ENCODE peak calls at places on chromosomes 13 and 19, in seven cellular contexts. B is adipocyte, F is AG10803, S is bronchial epithelial cell, U is fibroblast of lung, A is breast epithelium, G is uterus. X is an unnamed sample.

GRCh38 chr13:31755803-31756212 is 16.5 kb downstream of the RXFP2 start:
- DNase-seq in A (no peak), U (peak; percentile 57), S (no peak), F (peak; percentile 89), B (peak; percentile 31), G (no peak), X (no peak)

GRCh38 chr19:33676999-33677665 is 55.4 kb downstream of the CHST8 start:
- DNase-seq in F (no peak), S (no peak), G (no peak), B (no peak), A (no peak), U (no peak), X (no peak)

GRCh38 chr13:22761709-22762108 is 419.1 kb upstream of the SGCG start:
- DNase-seq in F (no peak), G (no peak), S (no peak), A (no peak), U (no peak), B (no peak), X (no peak)

GRCh38 chr13:76991432-76991795 is 467 bp upstream of the CLN5 start:
- DNase-seq in G (no peak), U (no peak), A (peak; percentile 46), B (no peak), S (peak; percentile 7), F (no peak), X (no peak)

GRCh38 chr19:7550987-7551761 is 15.7 kb downstream of the PNPLA6 start:
- DNase-seq in S (peak; percentile 54), F (no peak), G (peak; percentile 56), B (peak; percentile 22), U (peak; percentile 52), A (peak; percentile 76), X (no peak)

GRCh38 chr13:113834496-113835200 is 29.2 kb downstream of the GAS6 start:
- DNase-seq in A (no peak), S (no peak), G (no peak), U (no peak), F (no peak), B (no peak), X (no peak)

GRCh38 chr19:35468637-35469036 is 20.6 kb downstream of the FFAR2 start:
- DNase-seq in S (peak; percentile 39), U (peak; percentile 34), F (peak; percentile 25), A (no peak), G (no peak), B (peak; percentile 16), X (peak; percentile 46)

GRCh38 chr13:47287291-47287751 is 390.5 kb upstream of the HTR2A start:
- DNase-seq in F (peak; percentile 61), B (peak; percentile 14), A (no peak), S (no peak), U (peak; percentile 37), G (no peak), X (no peak)

GRCh38 chr13:89822467-89822866 is 1525.0 kb upstream of the MIR17HG start:
- DNase-seq in G (no peak), A (no peak), B (no peak), U (no peak), S (no peak), F (no peak), X (no peak)

GRCh38 chr19:3697671-3698385 is 2.4 kb downstream of the PIP5K1C start:
- DNase-seq in B (no peak), S (no peak), U (no peak), G (no peak), A (no peak), F (no peak), X (no peak)

GRCh38 chr13:64397699-64398098 is 2832.4 kb downstream of the PCDH9 start:
- DNase-seq in B (peak; percentile 15), A (no peak), G (no peak), F (peak; percentile 4), U (peak; percentile 3), S (no peak), X (no peak)

GRCh38 chr13:91399189-91400093 is 1.0 kb downstream of the GPC5 start:
- DNase-seq in B (no peak), U (no peak), S (no peak), F (no peak), A (no peak), G (no peak), X (no peak)

GRCh38 chr19:38769635-38770211 is 3.6 kb downstream of the LGALS7 start:
- DNase-seq in S (peak; percentile 68), A (peak; percentile 84), B (peak; percentile 77), F (peak; percentile 69), G (peak; percentile 84), U (peak; percentile 71), X (peak; percentile 11)

GRCh38 chr19:18798384-18799352 is 7.6 kb upstream of the COMP start:
- DNase-seq in A (no peak), F (no peak), U (no peak), S (no peak), B (no peak), G (no peak), X (no peak)

GRCh38 chr19:49718511-49718910 is 27.6 kb downstream of the CPT1C start:
- DNase-seq in G (no peak), S (no peak), B (peak; percentile 24), A (no peak), F (peak; percentile 28), U (peak; percentile 60), X (no peak)

GRCh38 chr19:55670280-55671053 is 4.6 kb upstream of the EPN1 start:
- DNase-seq in U (no peak), F (peak; percentile 9), B (no peak), G (no peak), S (no peak), A (no peak), X (no peak)

GRCh38 chr19:18150776-18151624 is 2.0 kb upstream of the PIK3R2 start:
- DNase-seq in B (no peak), U (no peak), G (no peak), A (no peak), F (no peak), S (no peak), X (no peak)

GRCh38 chr13:27489456-27489855 is 39.1 kb upstream of the MTIF3 start:
- DNase-seq in A (no peak), S (no peak), F (no peak), B (no peak), U (no peak), G (no peak), X (no peak)

GRCh38 chr13:66154354-66154753 is 1075.8 kb downstream of the PCDH9 start:
- DNase-seq in B (peak; percentile 24), G (no peak), F (peak; percentile 16), U (no peak), A (no peak), S (no peak), X (no peak)

GRCh38 chr19:40928859-40929258 is 46.8 kb upstream of the CYP2A7 start:
- DNase-seq in F (no peak), S (no peak), G (no peak), A (no peak), B (no peak), U (no peak), X (no peak)

GRCh38 chr13:66415444-66415843 is 814.7 kb downstream of the PCDH9 start:
- DNase-seq in S (no peak), B (peak; percentile 19), F (no peak), A (no peak), G (no peak), U (no peak), X (no peak)

GRCh38 chr13:105240356-105240755 is 1295.1 kb downstream of the EFNB2 start:
- DNase-seq in G (no peak), F (no peak), U (no peak), A (no peak), S (no peak), B (no peak), X (no peak)

GRCh38 chr19:38698225-38699026 is 45.8 kb downstream of the CAPN12 start:
- DNase-seq in G (no peak), U (no peak), A (no peak), B (no peak), F (no peak), S (no peak), X (no peak)

GRCh38 chr13:49635599-49636433 is 7.5 kb downstream of the ARL11 start:
- DNase-seq in S (peak; percentile 53), F (peak; percentile 52), A (no peak), G (no peak), U (peak; percentile 51), B (no peak), X (peak; percentile 52)

GRCh38 chr13:113001251-113002140 is 32.5 kb downstream of the MCF2L start:
- DNase-seq in G (no peak), S (no peak), B (peak; percentile 31), A (no peak), F (no peak), U (peak; percentile 6), X (no peak)

GRCh38 chr19:44694184-44694579 is 4.8 kb upstream of the CEACAM16 start:
- DNase-seq in S (no peak), A (no peak), B (no peak), U (no peak), F (no peak), G (no peak), X (no peak)

GRCh38 chr13:77184455-77184854 is 142.4 kb downstream of the MYCBP2 start:
- DNase-seq in A (no peak), B (no peak), S (peak; percentile 80), U (no peak), G (no peak), F (no peak), X (no peak)

GRCh38 chr13:41389580-41389979 is 67.8 kb upstream of the RGCC start:
- DNase-seq in F (no peak), S (no peak), G (no peak), A (no peak), U (no peak), B (no peak), X (peak; percentile 69)

GRCh38 chr19:48501961-48502719 is 9.5 kb downstream of the LMTK3 start:
- DNase-seq in G (peak; percentile 21), F (no peak), B (peak; percentile 50), U (no peak), S (peak; percentile 89), A (peak; percentile 98), X (peak; percentile 88)
- H3K4me3 ChIP-seq in G (no peak overlapping the region), F (no peak overlapping the region), B (no peak overlapping the region), U (no peak overlapping the region), S (peak overlapping the region; percentile 57), A (peak overlapping the region; percentile 45), X (peak overlapping the region; percentile 27)

GRCh38 chr19:960601-960938 is 23.6 kb upstream of the WDR18 start:
- DNase-seq in U (no peak), A (no peak), G (no peak), B (no peak), S (no peak), F (no peak), X (no peak)
- H3K4me3 ChIP-seq in U (no peak overlapping the region), A (no peak overlapping the region), G (no peak overlapping the region), B (no peak overlapping the region), S (no peak overlapping the region), F (no peak overlapping the region), X (no peak overlapping the region)

DNA sequence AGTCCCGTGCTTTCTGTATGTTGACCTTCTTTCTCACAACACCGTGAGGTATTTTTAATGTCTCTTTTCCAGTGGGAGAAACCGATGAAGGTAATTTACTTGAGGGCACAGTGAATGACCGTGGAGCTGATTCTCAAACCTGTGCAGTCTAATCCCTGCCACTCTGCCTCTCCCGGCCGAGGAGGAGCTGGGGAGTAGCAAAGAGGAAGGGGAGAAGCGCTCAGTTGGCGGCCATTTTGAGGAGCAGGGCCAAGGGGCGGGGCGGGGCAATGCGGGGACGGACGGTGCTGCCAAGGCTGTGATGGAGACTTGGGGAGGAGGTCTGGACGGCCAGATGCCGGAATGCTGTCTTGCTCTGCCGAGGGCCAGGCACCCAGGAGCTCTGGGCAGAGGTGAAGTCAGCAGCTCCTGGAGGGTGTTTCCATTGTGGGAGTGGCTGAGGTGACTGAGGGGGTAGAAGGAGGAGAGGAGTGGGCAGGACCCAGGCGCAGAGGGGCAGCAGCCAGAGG is 12.4 kb upstream of the RANBP3 start:
- DNase-seq in U (no peak), F (no peak), G (no peak), A (no peak), S (no peak), B (no peak), X (no peak)
- H3K4me3 ChIP-seq in U (no peak overlapping the region), F (no peak overlapping the region), G (no peak overlapping the region), A (peak overlapping the region; percentile 33), S (no peak overlapping the region), B (peak overlapping the region; percentile 50), X (no peak overlapping the region)

GRCh38 chr13:19020988-19021387 is 160.6 kb downstream of the TUBA3C start:
- DNase-seq in F (no peak), U (no peak), A (no peak), G (no peak), S (no peak), B (no peak), X (no peak)
- H3K4me3 ChIP-seq in F (no peak overlapping the region), U (no peak overlapping the region), A (no peak overlapping the region), G (no peak overlapping the region), S (no peak overlapping the region), B (no peak overlapping the region), X (no peak overlapping the region)

X was measured in Jurkat, Clone E6-1.